ENCODE peak calls at places on chromosome 2, in seven cellular contexts. X, N, F, M, V, S and Z are unnamed samples.

GRCh38 chr2:10721344-10722251 is at the start of gene ATP6V1C2:
- DNase-seq in X (peak), N (no peak), F (no peak), M (no peak), V (peak), S (no peak), Z (peak)

GRCh38 chr2:164039270-164039669 is 303.5 kb upstream of the FIGN start:
- DNase-seq in X (no peak), N (no peak), F (no peak), M (no peak), V (no peak), S (no peak), Z (no peak)

GRCh38 chr2:11092693-11093335 is 62.5 kb upstream of the SLC66A3 start:
- DNase-seq in X (no peak), N (no peak), F (no peak), M (no peak), V (no peak), S (no peak), Z (no peak)

GRCh38 chr2:194526121-194526520 is 1130.9 kb upstream of the SLC39A10 start:
- DNase-seq in X (no peak), N (no peak), F (no peak), M (no peak), V (no peak), S (no peak), Z (no peak)

GRCh38 chr2:10094271-10094814 is 14.1 kb upstream of the CYS1 start:
- DNase-seq in X (peak), N (no peak), F (no peak), M (no peak), V (no peak), S (no peak), Z (no peak)

GRCh38 chr2:235702186-235702585 is 208.3 kb downstream of the AGAP1 start:
- DNase-seq in X (no peak), N (no peak), F (no peak), M (no peak), V (no peak), S (no peak), Z (no peak)

GRCh38 chr2:52220393-52220792 is 1188.5 kb upstream of the NRXN1 start:
- DNase-seq in X (no peak), N (no peak), F (no peak), M (no peak), V (no peak), S (peak), Z (no peak)

GRCh38 chr2:152126664-152127063 is 27.8 kb upstream of the CACNB4 start:
- DNase-seq in X (no peak), N (no peak), F (no peak), M (no peak), V (no peak), S (no peak), Z (no peak)

GRCh38 chr2:214261683-214262082 is 149.2 kb upstream of the VWC2L start:
- DNase-seq in X (no peak), N (no peak), F (no peak), M (no peak), V (no peak), S (no peak), Z (no peak)

GRCh38 chr2:224363281-224363680 is 38.6 kb downstream of the FAM124B start:
- DNase-seq in X (no peak), N (no peak), F (no peak), M (no peak), V (no peak), S (no peak), Z (no peak)

GRCh38 chr2:11903085-11903484 is 156.7 kb downstream of the LPIN1 start:
- DNase-seq in X (no peak), N (no peak), F (no peak), M (no peak), V (no peak), S (no peak), Z (no peak)

GRCh38 chr2:20650880-20651730 is at the start of gene HS1BP3:
- DNase-seq in X (peak), N (peak), F (no peak), M (peak), V (peak), S (peak), Z (peak)

GRCh38 chr2:118246726-118247125 is 158.5 kb downstream of the INSIG2 start:
- DNase-seq in X (no peak), N (no peak), F (no peak), M (no peak), V (no peak), S (no peak), Z (no peak)

GRCh38 chr2:26725516-26725810 is 32.9 kb downstream of the KCNK3 start:
- DNase-seq in X (no peak), N (no peak), F (no peak), M (no peak), V (no peak), S (no peak), Z (no peak)

GRCh38 chr2:160612266-160612864 is 118.8 kb upstream of the RBMS1 start:
- DNase-seq in X (no peak), N (no peak), F (no peak), M (no peak), V (no peak), S (peak), Z (no peak)

GRCh38 chr2:203998195-203998804 is 61.7 kb downstream of the ICOS start:
- DNase-seq in X (no peak), N (no peak), F (peak), M (no peak), V (no peak), S (peak), Z (no peak)

GRCh38 chr2:71965530-71965929 is 182.1 kb downstream of the CYP26B1 start:
- DNase-seq in X (no peak), N (no peak), F (no peak), M (no peak), V (no peak), S (peak), Z (no peak)

GRCh38 chr2:17620280-17620679 is 79.8 kb downstream of the VSNL1 start:
- DNase-seq in X (no peak), N (no peak), F (no peak), M (no peak), V (peak), S (peak), Z (no peak)

GRCh38 chr2:227617316-227618250 is at the start of gene SCYGR4:
- DNase-seq in X (no peak), N (no peak), F (no peak), M (no peak), V (no peak), S (no peak), Z (no peak)

GRCh38 chr2:231189571-231190495 is 8.6 kb upstream of the ARMC9 start:
- DNase-seq in X (no peak), N (peak), F (no peak), M (no peak), V (no peak), S (peak), Z (no peak)

GRCh38 chr2:177419274-177419673 is 26.7 kb downstream of the AGPS start:
- DNase-seq in X (no peak), N (no peak), F (peak), M (no peak), V (peak), S (peak), Z (no peak)

GRCh38 chr2:19733390-19733789 is 168.4 kb downstream of the TTC32 start:
- DNase-seq in X (no peak), N (no peak), F (no peak), M (no peak), V (no peak), S (no peak), Z (no peak)

GRCh38 chr2:120682654-120683053 is 53.0 kb upstream of the GLI2 start:
- DNase-seq in X (no peak), N (no peak), F (no peak), M (no peak), V (no peak), S (no peak), Z (no peak)

GRCh38 chr2:177604291-177605065 is 211.9 kb downstream of the AGPS start:
- DNase-seq in X (peak), N (peak), F (peak), M (no peak), V (peak), S (peak), Z (no peak)

GRCh38 chr2:128313076-128313836 is 5.4 kb downstream of the HS6ST1 start:
- DNase-seq in X (no peak), N (no peak), F (no peak), M (no peak), V (no peak), S (peak), Z (peak)

GRCh38 chr2:10911291-10912075 is at the start of gene KCNF1:
- DNase-seq in X (peak), N (no peak), F (no peak), M (no peak), V (peak), S (peak), Z (no peak)

GRCh38 chr2:29522951-29523669 is 398.3 kb downstream of the ALK start:
- DNase-seq in X (no peak), N (no peak), F (peak), M (no peak), V (no peak), S (peak), Z (no peak)

GRCh38 chr2:8515390-8515761 is 166.5 kb upstream of the ID2 start:
- DNase-seq in X (no peak), N (no peak), F (no peak), M (no peak), V (no peak), S (no peak), Z (no peak)

GRCh38 chr2:54482725-54483124 is 26.6 kb downstream of the SPTBN1 start:
- DNase-seq in X (peak), N (no peak), F (peak), M (no peak), V (no peak), S (peak), Z (no peak)

GRCh38 chr2:3285901-3286645 is 91.5 kb downstream of the EIPR1 start:
- DNase-seq in X (no peak), N (no peak), F (no peak), M (no peak), V (no peak), S (no peak), Z (no peak)

GRCh38 chr2:29053223-29053622 is 21.1 kb downstream of the PCARE start:
- DNase-seq in X (no peak), N (no peak), F (no peak), M (no peak), V (peak), S (no peak), Z (no peak)

GRCh38 chr2:32783468-32783867 is 155.6 kb downstream of the TTC27 start:
- DNase-seq in X (no peak), N (no peak), F (no peak), M (no peak), V (no peak), S (peak), Z (no peak)

GRCh38 chr2:45879406-45879805 is 227.9 kb downstream of the PRKCE start:
- DNase-seq in X (no peak), N (no peak), F (no peak), M (no peak), V (no peak), S (no peak), Z (no peak)
- TF ChIP-seq CTCF in X (no peak), N (no peak), F (no peak), M (no peak), V (no peak), S (no peak), Z (no peak)

GRCh38 chr2:6526093-6526824 is 339.4 kb downstream of the CMPK2 start:
- DNase-seq in X (peak), N (no peak), F (no peak), M (no peak), V (peak), S (no peak), Z (no peak)
- TF ChIP-seq CTCF in X (peak), N (no peak), F (no peak), M (no peak), V (no peak), S (no peak), Z (peak)

DNA sequence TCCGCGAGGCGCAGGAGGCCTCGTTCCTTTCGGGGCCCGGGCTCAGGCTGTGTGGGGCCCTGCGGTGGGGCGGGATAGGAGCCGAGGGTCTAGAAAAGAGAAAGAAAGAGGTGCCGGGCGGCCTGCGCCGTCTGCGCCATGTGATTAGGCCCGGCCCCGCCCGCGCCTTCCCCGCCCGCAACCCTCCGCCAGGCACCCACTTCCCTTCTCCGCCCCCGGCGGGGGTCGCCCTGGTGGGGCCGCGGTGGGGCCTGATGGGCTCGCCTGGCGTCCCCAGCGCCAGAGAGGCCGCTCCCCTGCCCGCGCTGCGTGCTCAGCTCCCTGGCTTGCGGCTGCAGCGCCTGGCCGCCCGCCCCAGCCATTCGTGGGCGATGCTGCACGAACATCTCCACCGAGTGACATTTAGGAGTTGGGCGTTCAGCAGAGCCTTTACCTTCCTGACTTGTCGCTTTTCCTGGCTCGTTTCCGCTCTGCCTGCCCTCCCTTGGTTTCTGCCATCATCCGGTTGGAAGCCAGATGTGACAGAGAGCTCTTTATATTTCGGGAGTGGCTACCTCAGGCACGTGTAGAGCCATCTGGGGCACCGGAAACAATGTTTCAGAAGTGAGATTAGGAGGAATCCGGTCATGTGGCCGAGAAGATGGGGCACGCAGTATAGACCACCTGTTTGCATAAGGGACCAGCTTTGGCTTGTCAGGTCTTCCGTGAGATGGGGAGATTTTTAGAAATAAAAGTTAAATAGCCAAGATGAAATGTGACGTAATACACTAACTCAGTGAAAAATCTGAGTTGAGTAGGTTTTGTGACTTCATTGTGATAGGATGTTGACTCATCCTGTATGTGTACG is 1.1 kb downstream of the GLS start:
- DNase-seq in X (peak), N (peak), F (no peak), M (no peak), V (peak), S (peak), Z (peak)
- TF ChIP-seq CTCF in X (no peak), N (no peak), F (no peak), M (no peak), V (no peak), S (no peak), Z (no peak)

GRCh38 chr2:69645926-69646325 is 2.4 kb upstream of the AAK1 start:
- DNase-seq in X (no peak), N (no peak), F (no peak), M (no peak), V (no peak), S (no peak), Z (no peak)
- TF ChIP-seq CTCF in X (no peak), N (no peak), F (no peak), M (no peak), V (no peak), S (no peak), Z (no peak)

DNA sequence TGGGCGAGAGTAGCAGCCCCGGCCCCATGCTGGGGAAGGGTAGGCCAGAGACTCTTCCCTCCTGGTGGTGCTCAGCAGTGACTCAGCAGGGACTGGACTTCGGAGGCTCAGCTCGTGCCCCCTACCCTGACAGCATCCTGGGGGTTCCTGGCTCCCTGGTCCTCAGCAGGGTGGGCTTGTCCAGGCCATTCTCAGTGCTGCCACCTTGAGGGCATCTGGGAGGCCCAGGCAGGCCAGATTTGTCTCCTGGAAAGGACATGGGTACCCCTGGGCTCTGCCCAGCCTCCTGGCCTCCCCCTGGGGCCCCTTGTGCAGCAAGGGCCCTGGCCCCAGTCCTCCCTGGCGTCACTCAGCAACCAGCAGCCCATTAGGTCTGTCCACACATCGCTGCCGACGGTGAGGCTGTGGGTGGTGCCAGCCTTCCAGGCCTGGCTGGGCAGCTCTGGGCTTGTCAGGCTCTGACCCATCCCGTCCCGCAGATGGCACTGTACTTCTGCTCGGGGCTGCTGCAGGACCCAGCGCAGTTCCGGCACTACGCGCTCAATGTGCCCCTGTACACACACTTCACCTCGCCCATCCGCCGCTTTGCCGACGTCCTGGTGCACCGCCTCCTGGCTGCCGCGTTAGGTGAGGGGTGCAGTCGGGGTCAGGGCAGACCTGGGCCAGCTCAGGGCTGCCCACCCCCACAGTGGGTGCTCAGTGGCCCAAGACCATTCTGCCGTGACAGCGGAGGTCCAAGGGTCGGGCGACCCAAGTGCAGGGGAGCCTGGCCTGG is 45.0 kb upstream of the ALPP start:
- DNase-seq in X (peak), N (no peak), F (no peak), M (no peak), V (peak), S (no peak), Z (peak)
- TF ChIP-seq CTCF in X (peak), N (no peak), F (peak), M (no peak), V (peak), S (peak), Z (peak)

GRCh38 chr2:209322905-209323517 is 100.8 kb upstream of the MAP2 start:
- DNase-seq in X (no peak), N (no peak), F (no peak), M (no peak), V (no peak), S (no peak), Z (no peak)

GRCh38 chr2:209323738-209324137 is 100.1 kb upstream of the MAP2 start:
- DNase-seq in X (no peak), N (no peak), F (no peak), M (no peak), V (no peak), S (no peak), Z (no peak)

GRCh38 chr2:209321076-209321475 is 102.8 kb upstream of the MAP2 start:
- DNase-seq in X (no peak), N (no peak), F (no peak), M (no peak), V (no peak), S (no peak), Z (no peak)

GRCh38 chr2:209321581-209321980 is 102.3 kb upstream of the MAP2 start:
- DNase-seq in X (no peak), N (no peak), F (no peak), M (no peak), V (no peak), S (no peak), Z (no peak)

GRCh38 chr2:209322041-209322440 is 101.8 kb upstream of the MAP2 start:
- DNase-seq in X (no peak), N (no peak), F (no peak), M (no peak), V (no peak), S (no peak), Z (no peak)
- TF ChIP-seq CTCF in X (no peak), N (no peak), F (no peak), M (no peak), V (peak), S (no peak), Z (peak)